ENCODE peak calls at places on chromosomes 3 and 15, in ten cellular contexts. W is A549, I is AG04450, Y is ovary, J is H9, K is IMR-90, B is body of pancreas, A is heart right ventricle, L is heart left ventricle, T is brain microvascular endothelial cell. R is an unnamed sample.

GRCh38 chr3:4162132-4162531 is 141.0 kb upstream of the SETMAR start:
- DNase-seq in W (no peak), I (no peak), Y (no peak), J (no peak), K (no peak), B (no peak), A (peak), L (no peak), T (no peak), R (no peak)

GRCh38 chr3:126023390-126023789 is 54.4 kb downstream of the ROPN1B start:
- DNase-seq in W (no peak), I (no peak), Y (no peak), J (peak), K (no peak), B (no peak), A (no peak), L (no peak), T (no peak), R (no peak)

GRCh38 chr3:30597131-30597768 is 9.2 kb upstream of the TGFBR2 start:
- DNase-seq in W (peak), I (no peak), Y (no peak), J (no peak), K (peak), B (peak), A (no peak), L (no peak), T (peak), R (no peak)

GRCh38 chr3:188179006-188179966 is 25.3 kb downstream of the LPP start:
- DNase-seq in W (no peak), I (peak), Y (no peak), J (no peak), K (peak), B (no peak), A (no peak), L (peak), T (no peak), R (no peak)

GRCh38 chr3:43138488-43139231 is 32.8 kb upstream of the POMGNT2 start:
- DNase-seq in W (no peak), I (no peak), Y (no peak), J (no peak), K (no peak), B (no peak), A (no peak), L (no peak), T (no peak), R (no peak)

GRCh38 chr3:159732172-159733111 is 256.2 kb upstream of the IL12A start:
- DNase-seq in W (peak), I (peak), Y (no peak), J (peak), K (peak), B (no peak), A (no peak), L (peak), T (peak), R (no peak)

GRCh38 chr3:36219398-36219797 is 160.9 kb upstream of the STAC start:
- DNase-seq in W (no peak), I (no peak), Y (no peak), J (no peak), K (peak), B (no peak), A (no peak), L (no peak), T (peak), R (no peak)

GRCh38 chr15:50241684-50242450 is 23.7 kb downstream of the HDC start:
- DNase-seq in W (no peak), I (no peak), Y (no peak), J (no peak), K (peak), B (no peak), A (no peak), L (no peak), T (peak), R (no peak)

GRCh38 chr15:47035756-47036155 is 681.5 kb upstream of the SEMA6D start:
- DNase-seq in W (no peak), I (no peak), Y (no peak), J (no peak), K (no peak), B (no peak), A (no peak), L (no peak), T (no peak), R (no peak)

GRCh38 chr3:54213910-54214309 is 91.6 kb downstream of the CACNA2D3 start:
- DNase-seq in W (peak), I (no peak), Y (no peak), J (no peak), K (no peak), B (no peak), A (no peak), L (no peak), T (no peak), R (no peak)

GRCh38 chr15:35481992-35482391 is 64.0 kb downstream of the DPH6 start:
- DNase-seq in W (peak), I (peak), Y (no peak), J (peak), K (peak), B (no peak), A (no peak), L (no peak), T (peak), R (no peak)

GRCh38 chr3:115401298-115401697 is 222.0 kb upstream of the GAP43 start:
- DNase-seq in W (no peak), I (peak), Y (no peak), J (no peak), K (peak), B (no peak), A (no peak), L (no peak), T (peak), R (no peak)

GRCh38 chr15:69979269-69979668 is 118.4 kb downstream of the TLE3 start:
- DNase-seq in W (peak), I (no peak), Y (no peak), J (peak), K (peak), B (peak), A (no peak), L (no peak), T (peak), R (no peak)

GRCh38 chr3:52841981-52842340 is 7.1 kb upstream of the MUSTN1 start:
- DNase-seq in W (no peak), I (no peak), Y (no peak), J (no peak), K (no peak), B (no peak), A (no peak), L (no peak), T (no peak), R (no peak)

GRCh38 chr15:43789409-43789808 is 2.7 kb upstream of the SERF2 start:
- DNase-seq in W (no peak), I (no peak), Y (no peak), J (no peak), K (no peak), B (no peak), A (no peak), L (no peak), T (no peak), R (no peak)

GRCh38 chr15:69661871-69662667 is 209.5 kb downstream of the RPLP1 start:
- DNase-seq in W (no peak), I (no peak), Y (no peak), J (no peak), K (no peak), B (no peak), A (no peak), L (no peak), T (no peak), R (no peak)

GRCh38 chr15:98855815-98856539 is 151.6 kb downstream of the PGPEP1L start:
- DNase-seq in W (no peak), I (no peak), Y (no peak), J (no peak), K (no peak), B (no peak), A (no peak), L (no peak), T (peak), R (no peak)

GRCh38 chr15:98854496-98854895 is 153.1 kb downstream of the PGPEP1L start:
- DNase-seq in W (no peak), I (no peak), Y (no peak), J (no peak), K (no peak), B (peak), A (no peak), L (no peak), T (no peak), R (no peak)

GRCh38 chr15:98856540-98856907 is 151.1 kb downstream of the PGPEP1L start:
- DNase-seq in W (no peak), I (peak), Y (no peak), J (no peak), K (peak), B (no peak), A (no peak), L (no peak), T (peak), R (no peak)

GRCh38 chr15:98853593-98854420 is 153.8 kb downstream of the PGPEP1L start:
- DNase-seq in W (no peak), I (no peak), Y (no peak), J (no peak), K (no peak), B (no peak), A (no peak), L (no peak), T (no peak), R (no peak)

DNA sequence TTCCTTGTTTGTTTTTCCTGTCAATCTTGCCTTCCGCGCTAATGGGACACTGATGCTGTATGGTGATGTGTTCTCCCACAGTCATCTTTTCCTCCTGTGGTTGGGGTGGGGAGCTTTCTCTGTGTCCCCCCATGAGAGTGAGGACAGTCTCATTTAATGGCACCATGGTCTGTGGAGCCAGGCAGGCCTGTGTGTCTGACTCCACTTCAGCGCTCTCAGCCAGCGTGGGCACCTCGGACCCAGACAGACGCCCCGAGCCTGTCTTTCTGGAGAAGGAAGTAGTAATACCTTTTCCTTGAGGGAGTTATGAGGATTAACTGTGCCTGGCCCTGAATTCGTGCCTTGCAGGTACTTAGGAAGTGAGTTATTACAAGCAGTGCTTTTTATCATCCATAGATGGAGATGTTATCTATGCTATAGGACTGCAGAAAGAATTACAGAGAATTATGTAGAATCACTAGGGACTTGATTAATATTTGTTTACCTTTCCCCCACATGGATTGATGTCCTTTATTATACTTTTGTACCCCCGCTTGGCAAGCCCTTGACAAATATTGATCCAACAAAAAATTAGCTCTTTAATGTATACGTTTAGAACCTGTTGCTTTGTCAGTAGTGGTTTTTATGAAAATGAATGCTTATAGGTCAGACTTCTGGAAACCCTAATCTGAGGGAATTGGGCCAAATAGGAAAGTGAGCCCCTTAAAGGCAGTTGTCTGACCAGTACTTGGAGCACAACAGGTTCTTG is 152.4 kb downstream of the PGPEP1L start:
- DNase-seq in W (no peak), I (no peak), Y (no peak), J (no peak), K (no peak), B (no peak), A (no peak), L (no peak), T (no peak), R (no peak)
- H3K27ac ChIP-seq in W (peak), I (peak), Y (no peak), J (no peak), K (peak), B (no peak), A (no peak), L (no peak), T (peak), R (peak)

DNA sequence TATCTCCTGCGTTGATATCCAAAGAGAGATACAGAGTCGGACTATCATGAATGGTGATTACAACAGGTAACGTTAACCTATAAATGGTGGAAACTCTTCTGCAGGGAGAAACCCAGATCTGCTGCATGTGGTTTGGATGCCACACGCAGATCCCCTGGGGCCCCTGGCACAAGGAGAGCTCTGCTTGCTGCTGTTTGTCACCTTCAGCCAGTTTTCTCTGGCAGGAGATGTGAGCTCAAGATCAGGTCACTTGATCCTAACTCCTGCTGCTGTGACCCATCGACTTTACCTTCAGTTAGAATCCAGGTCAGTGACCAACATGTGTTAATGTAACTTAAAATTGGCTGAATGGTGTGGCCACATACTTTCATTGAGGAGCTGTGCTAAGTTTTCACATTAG is 23.8 kb upstream of the GPR171 start:
- DNase-seq in W (no peak), I (no peak), Y (no peak), J (no peak), K (no peak), B (no peak), A (no peak), L (no peak), T (no peak), R (no peak)
- H3K27ac ChIP-seq in W (peak), I (no peak), Y (no peak), J (no peak), K (no peak), B (no peak), A (no peak), L (no peak), T (peak), R (no peak)

GRCh38 chr3:49495016-49495415 is 24.9 kb downstream of the DAG1 start:
- DNase-seq in W (no peak), I (no peak), Y (no peak), J (no peak), K (no peak), B (no peak), A (no peak), L (no peak), T (no peak), R (no peak)
- H3K27ac ChIP-seq in W (no peak), I (no peak), Y (no peak), J (no peak), K (no peak), B (no peak), A (no peak), L (no peak), T (no peak), R (no peak)

GRCh38 chr3:45477838-45478237 is 89.5 kb downstream of the LARS2 start:
- DNase-seq in W (no peak), I (no peak), Y (no peak), J (no peak), K (no peak), B (no peak), A (no peak), L (no peak), T (no peak), R (no peak)
- H3K27ac ChIP-seq in W (no peak), I (no peak), Y (no peak), J (no peak), K (no peak), B (no peak), A (no peak), L (no peak), T (no peak), R (no peak)

GRCh38 chr15:90394702-90395442 is 6.8 kb downstream of the IQGAP1 start:
- DNase-seq in W (no peak), I (no peak), Y (no peak), J (no peak), K (no peak), B (no peak), A (no peak), L (no peak), T (no peak), R (no peak)
- H3K27ac ChIP-seq in W (no peak), I (no peak), Y (no peak), J (peak), K (no peak), B (peak), A (peak), L (peak), T (no peak), R (no peak)

DNA sequence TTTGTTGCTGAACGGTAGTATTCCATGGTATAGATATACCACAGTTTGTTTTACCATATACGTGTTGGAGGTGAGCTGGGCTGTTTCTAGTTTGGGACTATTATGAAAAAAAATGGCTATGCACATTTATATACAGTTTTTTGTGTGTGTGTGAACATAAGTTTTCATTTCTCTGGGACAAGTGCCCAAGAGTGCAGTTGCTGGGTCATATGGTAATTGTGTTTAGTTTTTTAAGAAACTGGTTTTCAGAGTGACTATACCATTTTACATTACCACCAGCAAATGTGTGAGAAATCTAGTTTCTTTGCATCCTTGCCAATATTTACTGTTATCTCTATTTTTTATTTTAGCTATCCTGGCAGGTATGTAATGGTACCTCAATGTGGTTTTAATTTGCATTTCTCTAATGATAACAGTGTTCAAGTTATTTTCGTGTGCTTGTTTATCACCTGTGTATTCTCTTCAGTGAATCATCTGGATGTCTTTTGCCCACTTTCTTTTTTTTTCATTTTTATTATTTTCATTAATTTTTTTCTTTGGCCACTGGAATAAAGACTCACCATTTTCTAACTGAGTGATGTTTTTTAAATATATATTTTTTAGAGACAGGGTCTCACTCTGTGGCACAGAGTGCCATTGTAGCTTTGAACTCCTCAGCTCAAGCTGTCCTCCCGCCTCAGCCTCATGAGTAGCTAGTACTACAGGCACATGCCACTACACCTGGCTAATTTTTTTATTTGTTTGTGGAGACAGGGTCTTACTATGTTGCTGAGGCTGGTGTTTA is 75.3 kb downstream of the ZNF609 start:
- DNase-seq in W (no peak), I (no peak), Y (no peak), J (no peak), K (no peak), B (no peak), A (no peak), L (no peak), T (no peak), R (no peak)
- H3K27ac ChIP-seq in W (peak), I (peak), Y (no peak), J (no peak), K (peak), B (no peak), A (no peak), L (no peak), T (peak), R (no peak)

R was measured in right atrium auricular region.